ENCODE peak calls at places on chromosomes 2 and 18, in ten cellular contexts. X, U, G, D, V, F, E, R, J and Y are unnamed samples.

GRCh38 chr2:54952978-54953456 is 97.2 kb downstream of the RTN4 start:
- DNase-seq in X (no peak), U (peak; percentile 49), G (no peak), D (no peak), V (no peak), F (no peak), E (no peak), R (no peak), J (no peak), Y (no peak)

GRCh38 chr2:214800180-214800579 is 9.3 kb downstream of the BARD1 start:
- DNase-seq in X (no peak), U (no peak), G (no peak), D (no peak), V (no peak), F (no peak), E (no peak), R (no peak), J (no peak), Y (no peak)

GRCh38 chr2:137801228-137801627 is 163.0 kb upstream of the HNMT start:
- DNase-seq in X (no peak), U (peak; percentile 5), G (no peak), D (no peak), V (no peak), F (no peak), E (no peak), R (no peak), J (no peak), Y (no peak)

GRCh38 chr2:241309684-241310117 is 5.8 kb downstream of the HDLBP start:
- DNase-seq in X (peak; percentile 80), U (peak; percentile 68), G (no peak), D (peak; percentile 66), V (peak; percentile 81), F (no peak), E (no peak), R (peak; percentile 67), J (no peak), Y (no peak)

GRCh38 chr2:204152616-204153015 is 216.1 kb downstream of the ICOS start:
- DNase-seq in X (no peak), U (no peak), G (no peak), D (no peak), V (no peak), F (no peak), E (no peak), R (no peak), J (peak; percentile 39), Y (no peak)

GRCh38 chr2:37181726-37182684 is 6.5 kb downstream of the SULT6B1 start:
- DNase-seq in X (no peak), U (no peak), G (no peak), D (no peak), V (no peak), F (no peak), E (no peak), R (no peak), J (no peak), Y (no peak)

GRCh38 chr2:84678214-84678613 is 161.9 kb downstream of the DNAH6 start:
- DNase-seq in X (no peak), U (no peak), G (no peak), D (no peak), V (no peak), F (no peak), E (no peak), R (no peak), J (no peak), Y (no peak)

GRCh38 chr2:233489666-233490065 is 76.9 kb downstream of the USP40 start:
- DNase-seq in X (no peak), U (peak; percentile 54), G (no peak), D (peak; percentile 73), V (no peak), F (no peak), E (no peak), R (no peak), J (no peak), Y (no peak)

GRCh38 chr2:202548240-202548639 is 86.5 kb upstream of the FAM117B start:
- DNase-seq in X (no peak), U (no peak), G (no peak), D (no peak), V (no peak), F (no peak), E (no peak), R (no peak), J (no peak), Y (no peak)

GRCh38 chr2:180289627-180290026 is 282.5 kb upstream of the CWC22 start:
- DNase-seq in X (no peak), U (no peak), G (no peak), D (no peak), V (no peak), F (no peak), E (no peak), R (no peak), J (no peak), Y (no peak)

GRCh38 chr2:157818227-157818626 is 57.9 kb downstream of the ACVR1 start:
- DNase-seq in X (no peak), U (no peak), G (no peak), D (no peak), V (no peak), F (no peak), E (no peak), R (no peak), J (no peak), Y (no peak)

DNA sequence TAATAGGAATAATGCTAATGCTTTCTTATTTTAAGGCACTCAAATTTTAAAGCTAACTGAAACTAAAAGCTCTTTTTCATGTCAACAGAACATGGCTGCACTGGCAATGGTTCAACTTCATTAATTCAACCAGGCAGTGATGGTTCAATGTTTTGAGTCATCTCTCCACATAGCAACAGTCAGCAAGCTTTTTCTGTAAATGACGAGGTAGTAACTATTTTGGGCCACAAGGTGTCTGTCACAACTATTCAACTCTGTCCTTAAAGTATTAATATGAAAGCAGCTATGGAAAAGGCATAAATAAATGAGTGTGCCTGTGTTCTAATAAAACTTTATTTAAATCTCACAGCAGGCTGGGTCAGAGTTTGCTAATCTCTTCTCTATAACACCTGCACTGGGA is 1425.6 kb upstream of the PIK3C3 start:
- DNase-seq in X (no peak), U (peak; percentile 14), G (no peak), D (peak; percentile 57), V (no peak), F (no peak), E (no peak), R (no peak), J (no peak), Y (no peak)
- TF ChIP-seq CTCF in X (no peak), U (no peak), G (no peak), D (peak; percentile 41), V (no peak), F (no peak), E (peak; percentile 45), R (no peak), J (peak; percentile 44), Y (peak; percentile 73)

GRCh38 chr2:219612605-219613286 is 14.7 kb upstream of the SLC4A3 start:
- DNase-seq in X (peak; percentile 86), U (no peak), G (no peak), D (no peak), V (no peak), F (no peak), E (no peak), R (no peak), J (no peak), Y (no peak)

GRCh38 chr2:219611306-219611705 is 13.6 kb downstream of the STK11IP start:
- DNase-seq in X (peak; percentile 74), U (no peak), G (no peak), D (no peak), V (no peak), F (no peak), E (no peak), R (no peak), J (no peak), Y (no peak)

GRCh38 chr2:219613671-219614070 is 13.8 kb upstream of the SLC4A3 start:
- DNase-seq in X (peak; percentile 66), U (no peak), G (no peak), D (no peak), V (no peak), F (no peak), E (no peak), R (no peak), J (no peak), Y (no peak)

GRCh38 chr2:219614076-219614860 is 13.2 kb upstream of the SLC4A3 start:
- DNase-seq in X (peak; percentile 65), U (no peak), G (no peak), D (no peak), V (no peak), F (no peak), E (no peak), R (no peak), J (no peak), Y (no peak)

DNA sequence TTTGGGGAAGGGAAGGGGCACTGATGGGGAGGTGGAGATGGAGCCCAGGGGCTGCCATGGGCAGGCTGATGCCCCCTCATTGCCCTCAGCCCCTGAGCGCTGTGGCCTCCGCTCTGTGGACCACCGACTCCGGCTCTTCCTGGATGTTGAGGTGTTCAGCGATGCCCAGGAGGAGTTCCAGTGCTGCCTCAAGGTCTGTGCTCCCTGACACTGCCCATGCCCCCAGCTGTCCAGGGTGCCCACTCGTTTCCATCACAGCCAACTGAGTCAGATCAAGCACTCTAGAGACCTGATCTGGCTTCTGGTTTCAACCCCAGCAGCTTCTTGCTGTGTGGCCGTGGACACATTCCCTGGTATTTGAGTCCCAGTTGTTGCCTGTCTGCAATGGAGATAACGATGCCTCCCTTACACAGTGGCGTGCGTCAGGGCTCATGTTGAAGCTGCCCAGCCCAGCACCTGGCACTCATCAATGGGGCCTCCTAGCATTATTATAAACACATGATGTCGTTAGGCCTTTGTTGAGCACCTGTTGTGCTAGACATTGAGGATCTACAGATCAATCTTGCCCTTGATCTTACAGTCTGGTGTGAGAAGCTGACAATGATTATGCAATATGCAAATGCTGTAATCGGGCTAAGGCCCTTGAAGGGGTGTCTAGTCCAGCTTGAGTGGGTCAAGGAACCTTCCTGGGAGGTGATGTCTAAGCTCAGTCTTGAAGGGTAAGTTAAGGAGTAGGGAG is 14.4 kb downstream of the STK11IP start:
- DNase-seq in X (peak; percentile 56), U (no peak), G (no peak), D (no peak), V (no peak), F (no peak), E (no peak), R (no peak), J (no peak), Y (no peak)
- TF ChIP-seq CTCF in X (no peak), U (no peak), G (no peak), D (no peak), V (no peak), F (no peak), E (no peak), R (no peak), J (no peak), Y (no peak)

GRCh38 chr2:86703704-86704370 is 16.3 kb upstream of the RMND5A start:
- DNase-seq in X (no peak), U (peak; percentile 34), G (peak; percentile 72), D (peak; percentile 96), V (no peak), F (peak; percentile 6), E (no peak), R (no peak), J (no peak), Y (no peak)
- TF ChIP-seq CTCF in X (no peak), U (no peak), G (no peak), D (peak; percentile 32), V (no peak), F (no peak), E (no peak), R (no peak), J (no peak), Y (no peak)

DNA sequence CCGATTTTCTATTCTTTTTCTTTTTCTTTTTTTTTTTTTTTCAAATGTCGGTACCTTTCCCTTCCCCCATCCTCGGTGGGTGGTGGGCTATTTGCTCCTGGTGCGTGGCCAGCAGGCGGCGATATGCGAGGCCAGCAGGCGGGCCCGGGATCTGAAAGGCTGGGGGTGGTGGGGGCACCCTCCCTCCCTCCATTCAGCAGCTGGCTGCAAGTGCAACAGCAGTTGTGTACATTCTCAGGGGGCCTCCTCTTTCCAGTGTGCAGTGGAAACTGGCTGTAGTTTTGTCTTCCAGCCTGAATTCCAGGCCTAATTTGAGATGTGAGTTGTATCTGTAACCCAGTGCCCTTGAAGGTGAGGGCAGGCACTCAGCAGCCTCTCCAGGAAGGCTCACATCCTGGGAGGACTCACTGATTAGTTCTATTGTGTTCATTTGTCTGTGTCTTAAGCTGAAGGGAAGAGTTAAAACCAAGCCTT is 3.1 kb downstream of the MYCN start:
- DNase-seq in X (no peak), U (no peak), G (no peak), D (no peak), V (no peak), F (peak; percentile 100), E (peak; percentile 79), R (peak; percentile 27), J (peak; percentile 85), Y (peak; percentile 80)
- TF ChIP-seq CTCF in X (no peak), U (no peak), G (no peak), D (peak; percentile 15), V (peak; percentile 5), F (no peak), E (peak; percentile 89), R (no peak), J (peak; percentile 81), Y (peak; percentile 81)